ENCODE peak calls at places on chromosomes 4 and X, in six cellular contexts. C is GM12878, Z is HCT116, E is HepG2, P is K562, M is H1. T is an unnamed sample.

GRCh38 chr4:128347930-128348660 is 60.5 kb upstream of the PGRMC2 start:
- DNase-seq in C (no peak), Z (no peak), E (no peak), P (no peak), M (no peak), T (no peak)

GRCh38 chr4:146342600-146343192 is 128.4 kb downstream of the REELD1 start:
- DNase-seq in C (no peak), Z (no peak), E (no peak), P (peak; percentile 25), M (no peak), T (no peak)

GRCh38 chr4:80138556-80139538 is 58.5 kb upstream of the PRDM8 start:
- DNase-seq in C (peak; percentile 12), Z (no peak), E (no peak), P (no peak), M (no peak), T (no peak)

GRCh38 chr4:101415962-101416361 is 68.6 kb upstream of the PPP3CA start:
- DNase-seq in C (no peak), Z (no peak), E (no peak), P (no peak), M (no peak), T (no peak)

GRCh38 chr4:179692251-179692650 is 2250.0 kb upstream of the AGA start:
- DNase-seq in C (no peak), Z (no peak), E (no peak), P (no peak), M (no peak), T (no peak)

GRCh38 chr4:32025840-32026459 is 1305.8 kb downstream of the PCDH7 start:
- DNase-seq in C (no peak), Z (peak; percentile 74), E (no peak), P (no peak), M (no peak), T (no peak)

GRCh38 chr4:155419266-155419665 is 42.5 kb upstream of the MAP9 start:
- DNase-seq in C (no peak), Z (no peak), E (no peak), P (no peak), M (no peak), T (no peak)

GRCh38 chrX:133151320-133151719 is 54.4 kb upstream of the USP26 start:
- DNase-seq in C (no peak), Z (no peak), E (peak; percentile 8), P (no peak), M (no peak), T (no peak)

GRCh38 chr4:83516042-83516772 is 19.7 kb upstream of the GPAT3 start:
- DNase-seq in C (no peak), Z (no peak), E (no peak), P (no peak), M (no peak), T (no peak)

GRCh38 chrX:38900719-38901118 is 99.5 kb downstream of the MID1IP1 start:
- DNase-seq in C (no peak), Z (no peak), E (no peak), P (no peak), M (no peak), T (no peak)

GRCh38 chr4:157226601-157227000 is 6.1 kb downstream of the GRIA2 start:
- DNase-seq in C (no peak), Z (no peak), E (no peak), P (no peak), M (no peak), T (no peak)

GRCh38 chr4:142262956-142263355 is 583.1 kb downstream of the INPP4B start:
- DNase-seq in C (no peak), Z (no peak), E (no peak), P (no peak), M (no peak), T (peak; percentile 3)

GRCh38 chr4:47217291-47217690 is 185.9 kb downstream of the GABRB1 start:
- DNase-seq in C (no peak), Z (no peak), E (no peak), P (no peak), M (no peak), T (no peak)

GRCh38 chrX:148310402-148311200 is 189.8 kb upstream of the AFF2 start:
- DNase-seq in C (peak; percentile 15), Z (no peak), E (no peak), P (no peak), M (no peak), T (no peak)

GRCh38 chrX:78708830-78709229 is 38.7 kb upstream of the LPAR4 start:
- DNase-seq in C (no peak), Z (no peak), E (no peak), P (no peak), M (no peak), T (no peak)

GRCh38 chrX:34927866-34928265 is 14.7 kb upstream of the FAM47B start:
- DNase-seq in C (no peak), Z (no peak), E (no peak), P (no peak), M (no peak), T (no peak)

GRCh38 chr4:61572160-61572559 is 372.0 kb downstream of the ADGRL3 start:
- DNase-seq in C (no peak), Z (no peak), E (no peak), P (no peak), M (no peak), T (no peak)

GRCh38 chr4:2962099-2962455 is 1.1 kb downstream of the NOP14 start:
- DNase-seq in C (no peak), Z (no peak), E (no peak), P (no peak), M (no peak), T (no peak)

GRCh38 chrX:153649915-153650782 is 3.1 kb downstream of the DUSP9 start:
- DNase-seq in C (no peak), Z (no peak), E (no peak), P (no peak), M (no peak), T (no peak)
- H3K9me3 ChIP-seq in C (no peaks in the 10 kb centered on the region), Z (no peaks in the 10 kb centered on the region), E (no peaks in the 10 kb centered on the region), P (no peaks in the 10 kb centered on the region), M (no peaks in the 10 kb centered on the region), T (no peaks in the 10 kb centered on the region)

DNA sequence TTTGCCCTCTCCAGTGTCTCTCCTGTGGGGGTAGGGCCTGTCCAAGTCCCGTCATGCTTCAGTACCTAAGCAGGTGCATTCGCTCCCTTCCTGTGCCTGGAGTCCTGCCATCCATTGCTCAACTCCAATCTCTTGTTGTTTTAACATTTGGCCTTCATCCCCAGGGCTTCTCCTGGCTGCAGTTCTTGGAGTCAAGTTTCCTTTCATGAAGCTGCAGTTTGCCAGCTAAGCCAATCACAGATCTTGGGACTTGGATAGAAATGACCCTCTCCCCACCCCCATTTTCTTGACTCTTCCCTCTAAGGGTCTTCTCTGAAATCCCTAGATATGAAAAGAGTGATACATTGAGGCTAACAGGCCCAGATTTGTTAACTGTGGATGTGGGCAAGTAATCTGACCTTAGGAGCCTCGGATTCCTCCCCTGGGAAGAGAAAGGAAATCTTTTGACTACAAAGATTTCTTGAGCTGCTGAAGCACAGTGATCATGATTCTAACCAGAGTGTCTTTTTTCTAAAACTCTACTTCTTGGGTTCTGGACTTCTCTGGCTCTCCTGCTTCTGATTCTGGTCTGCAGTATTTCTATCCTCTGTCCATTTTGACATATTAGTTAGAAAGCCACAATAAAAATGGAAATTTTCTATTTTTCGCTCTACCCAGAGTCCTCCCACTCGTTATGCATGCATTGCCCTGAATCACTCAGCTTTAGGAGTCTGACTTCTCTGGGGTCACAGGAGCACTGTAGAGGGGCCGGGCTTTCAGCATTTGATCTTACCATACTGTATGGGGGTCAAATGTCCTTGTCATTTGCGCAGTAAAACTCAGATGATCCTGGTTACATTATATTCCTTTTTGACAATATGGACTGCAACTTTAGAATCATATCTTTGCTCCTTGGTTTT is 61.0 kb downstream of the CHRNA9 start:
- DNase-seq in C (no peak), Z (no peak), E (peak; percentile 43), P (no peak), M (no peak), T (no peak)
- TF ChIP-seq ZNF274 in C (no peak), Z (no peak), E (no peak), P (no peak), M (no peak), T (no peak)

GRCh38 chrX:666762-667161 is 36.2 kb downstream of the SHOX start:
- DNase-seq in C (no peak), Z (no peak), E (no peak), P (no peak), M (no peak), T (peak; percentile 67)

GRCh38 chrX:661154-661553 is 30.6 kb downstream of the SHOX start:
- DNase-seq in C (no peak), Z (no peak), E (no peak), P (no peak), M (no peak), T (no peak)

GRCh38 chrX:667360-667759 is 36.8 kb downstream of the SHOX start:
- DNase-seq in C (no peak), Z (no peak), E (no peak), P (no peak), M (no peak), T (no peak)

GRCh38 chrX:663841-664240 is 33.2 kb downstream of the SHOX start:
- DNase-seq in C (no peak), Z (no peak), E (no peak), P (no peak), M (no peak), T (no peak)

DNA sequence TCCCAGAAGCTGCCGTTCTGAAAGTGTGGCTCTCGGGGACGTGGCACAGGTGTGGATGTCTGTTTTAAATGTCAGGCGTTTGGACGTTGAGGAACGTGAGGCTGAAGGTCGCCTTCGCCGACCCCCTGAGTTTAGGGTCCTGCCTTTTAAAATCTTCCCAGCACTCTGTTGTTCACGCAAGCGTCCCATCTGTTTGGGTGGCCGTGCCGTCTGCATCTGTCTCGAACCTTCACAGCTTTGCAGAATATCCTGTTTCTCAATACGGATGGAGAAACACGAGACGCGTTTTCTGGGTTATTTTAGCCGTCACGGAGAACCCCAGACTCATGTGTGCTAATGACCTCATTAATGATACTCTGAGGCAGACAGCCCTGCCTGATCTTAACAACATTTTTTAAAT is 31.5 kb downstream of the SHOX start:
- DNase-seq in C (no peak), Z (no peak), E (no peak), P (no peak), M (no peak), T (no peak)
- H3K9me3 ChIP-seq in C (no peaks in the 10 kb centered on the region), Z (no peaks in the 10 kb centered on the region), E (no peaks in the 10 kb centered on the region), P (no peaks in the 10 kb centered on the region), M (no peaks in the 10 kb centered on the region), T (peaks cover 6% of the 10 kb centered on the region)

GRCh38 chr4:97867557-97868091 is 275.7 kb downstream of the STPG2 start:
- DNase-seq in C (no peak), Z (no peak), E (no peak), P (no peak), M (no peak), T (no peak)
- TF ChIP-seq ZNF274 in C (no peak), Z (no peak), E (no peak), P (no peak), M (no peak), T (no peak)

T was measured in NT2/D1.